ENCODE peak calls at places on chromosomes 1 and 21, in four cellular contexts. K, Y, C and Z are unnamed samples.

GRCh38 chr1:86227026-86227425 is 70.5 kb upstream of the COL24A1 start:
- DNase-seq in K (peak; percentile 43), Y (no peak), C (no peak), Z (no peak)

GRCh38 chr1:209349372-209350324 is 233.9 kb upstream of the CAMK1G start:
- DNase-seq in K (peak; percentile 21), Y (no peak), C (no peak), Z (peak; percentile 68)

GRCh38 chr1:49389699-49390098 is 613.0 kb upstream of the BEND5 start:
- DNase-seq in K (no peak), Y (no peak), C (no peak), Z (peak; percentile 7)

GRCh38 chr1:112464501-112464900 is 44.3 kb upstream of the WNT2B start:
- DNase-seq in K (no peak), Y (no peak), C (no peak), Z (no peak)

GRCh38 chr1:47569681-47570470 is 132.0 kb downstream of the FOXD2 start:
- DNase-seq in K (peak; percentile 76), Y (no peak), C (no peak), Z (no peak)

GRCh38 chr21:42566524-42567180 is 53.0 kb downstream of the SLC37A1 start:
- DNase-seq in K (no peak), Y (peak; percentile 47), C (no peak), Z (no peak)

GRCh38 chr1:103514920-103515503 is 10.5 kb upstream of the RNPC3 start:
- DNase-seq in K (peak; percentile 74), Y (no peak), C (no peak), Z (peak; percentile 18)

GRCh38 chr1:41639332-41639936 is 155.0 kb upstream of the EDN2 start:
- DNase-seq in K (peak; percentile 50), Y (no peak), C (peak; percentile 53), Z (no peak)

GRCh38 chr1:170765712-170766330 is 101.9 kb downstream of the PRRX1 start:
- DNase-seq in K (peak; percentile 72), Y (no peak), C (no peak), Z (no peak)

GRCh38 chr1:201711101-201711597 is 117.8 kb upstream of the IPO9 start:
- DNase-seq in K (peak; percentile 38), Y (peak; percentile 59), C (no peak), Z (no peak)

GRCh38 chr1:169106921-169107672 is 607 bp downstream of the ATP1B1 start:
- DNase-seq in K (peak; percentile 34), Y (no peak), C (peak; percentile 49), Z (peak; percentile 40)

GRCh38 chr1:31020007-31020790 is 45.3 kb downstream of the PUM1 start:
- DNase-seq in K (no peak), Y (no peak), C (no peak), Z (peak; percentile 8)

GRCh38 chr1:6459850-6460265 is 6.1 kb downstream of the TNFRSF25 start:
- DNase-seq in K (no peak), Y (no peak), C (peak; percentile 56), Z (no peak)

GRCh38 chr1:8329858-8330257 is 11.9 kb downstream of the SLC45A1 start:
- DNase-seq in K (no peak), Y (no peak), C (no peak), Z (no peak)

GRCh38 chr1:212070720-212071302 is 35.3 kb downstream of the DTL start:
- DNase-seq in K (peak; percentile 80), Y (no peak), C (no peak), Z (no peak)

GRCh38 chr1:66526036-66526435 is 7.9 kb upstream of the SGIP1 start:
- DNase-seq in K (no peak), Y (no peak), C (no peak), Z (no peak)

GRCh38 chr21:35142036-35142825 is 93.1 kb upstream of the RUNX1 start:
- DNase-seq in K (no peak), Y (no peak), C (no peak), Z (no peak)

GRCh38 chr21:43930848-43931384 is 65.9 kb downstream of the AGPAT3 start:
- DNase-seq in K (no peak), Y (no peak), C (no peak), Z (no peak)